ENCODE peak calls at places on chromosomes 4 and X, in four cellular contexts. L is K562, H is WTC11, M is GM12878. Z is an unnamed sample.

GRCh38 chrX:68833855-68834331 is 5.1 kb downstream of the EFNB1 start:
- DNase-seq in M (no peak), L (no peak), H (no peak), Z (no peak)

GRCh38 chr4:123505077-123505456 is 108.5 kb downstream of the SPRY1 start:
- DNase-seq in L (no peak), M (no peak), H (no peak), Z (peak)

GRCh38 chr4:3296651-3297050 is 3.8 kb downstream of the RGS12 start:
- DNase-seq in H (no peak), M (no peak), L (no peak), Z (no peak)

GRCh38 chr4:71259305-71259704 is 79.5 kb upstream of the SLC4A4 start:
- DNase-seq in H (no peak), L (no peak), M (no peak), Z (no peak)

GRCh38 chrX:41350150-41350975 is 16.4 kb downstream of the DDX3X start:
- DNase-seq in L (peak), M (no peak), H (no peak), Z (no peak)

GRCh38 chr4:159444668-159445067 is 341.8 kb downstream of the RAPGEF2 start:
- DNase-seq in M (no peak), H (no peak), L (peak), Z (no peak)

GRCh38 chr4:56468097-56468422 is 643 bp downstream of the SRP72 start:
- DNase-seq in H (peak), M (peak), L (peak), Z (peak)

GRCh38 chr4:185261971-185262370 is 52.6 kb downstream of the SNX25 start:
- DNase-seq in H (no peak), M (no peak), L (no peak), Z (no peak)

GRCh38 chrX:41589634-41590270 is 99.0 kb upstream of the GPR34 start:
- DNase-seq in H (no peak), M (no peak), L (no peak), Z (peak)

GRCh38 chrX:94908171-94908570 is 1234.2 kb downstream of the FAM133A start:
- DNase-seq in M (no peak), H (no peak), L (no peak), Z (no peak)

GRCh38 chr4:165031436-165032211 is at the start of gene TRIM60:
- DNase-seq in H (no peak), M (no peak), L (no peak), Z (no peak)

GRCh38 chr4:16573744-16574143 is 324.7 kb downstream of the LDB2 start:
- DNase-seq in M (no peak), L (no peak), H (no peak), Z (no peak)

GRCh38 chr4:15690020-15690809 is 8.6 kb downstream of the FAM200B start:
- DNase-seq in L (no peak), M (no peak), H (no peak), Z (peak)

GRCh38 chr4:134243742-134244713 is 42.4 kb upstream of the PABPC4L start:
- DNase-seq in M (no peak), H (peak), L (no peak), Z (no peak)

GRCh38 chr4:40990202-40990898 is 224.0 kb downstream of the APBB2 start:
- DNase-seq in M (peak), L (no peak), H (no peak), Z (peak)

GRCh38 chr4:183360161-183360919 is 38.1 kb upstream of the CLDN24 start:
- DNase-seq in H (no peak), L (peak), M (no peak), Z (no peak)

GRCh38 chr4:71732706-71733105 is 51.2 kb downstream of the GC start:
- DNase-seq in M (no peak), L (peak), H (no peak), Z (peak)

GRCh38 chrX:79477691-79478090 is 110.6 kb upstream of the ITM2A start:
- DNase-seq in L (no peak), H (no peak), M (no peak), Z (no peak)

GRCh38 chrX:1334854-1335253 is 1.7 kb upstream of the IL3RA start:
- DNase-seq in H (no peak), M (no peak), L (no peak), Z (peak)

GRCh38 chr4:128298852-128299251 is 11.2 kb upstream of the PGRMC2 start:
- DNase-seq in H (no peak), L (no peak), M (no peak), Z (no peak)

GRCh38 chr4:65337371-65337770 is 332.9 kb downstream of the EPHA5 start:
- DNase-seq in M (no peak), L (no peak), H (no peak), Z (no peak)

GRCh38 chrX:104205548-104205947 is 39.3 kb downstream of the FAM199X start:
- DNase-seq in L (no peak), H (no peak), M (no peak), Z (no peak)

GRCh38 chr4:114100288-114101031 is 121.0 kb upstream of the ARSJ start:
- DNase-seq in M (no peak), L (no peak), H (no peak), Z (no peak)

GRCh38 chr4:31283689-31284088 is 563.5 kb downstream of the PCDH7 start:
- DNase-seq in M (no peak), H (no peak), L (no peak), Z (no peak)

GRCh38 chr4:138062929-138063328 is 179.2 kb downstream of the SLC7A11 start:
- DNase-seq in L (no peak), H (no peak), M (no peak), Z (no peak)

GRCh38 chr4:77582716-77583115 is 22.9 kb upstream of the CXCL13 start:
- DNase-seq in L (no peak), H (no peak), M (no peak), Z (no peak)

GRCh38 chrX:140050906-140051305 is 85.6 kb upstream of the CXorf66 start:
- DNase-seq in L (peak), H (no peak), M (no peak), Z (no peak)

GRCh38 chrX:13128104-13128503 is 83.7 kb upstream of the FAM9C start:
- DNase-seq in H (no peak), L (no peak), M (no peak), Z (no peak)

GRCh38 chrX:152915541-152916241 is 17.8 kb downstream of the ZNF185 start:
- DNase-seq in L (peak), H (peak), M (no peak), Z (peak)

GRCh38 chrX:110268875-110269274 is 49.0 kb downstream of the AMMECR1 start:
- DNase-seq in H (no peak), L (peak), M (no peak), Z (no peak)

DNA sequence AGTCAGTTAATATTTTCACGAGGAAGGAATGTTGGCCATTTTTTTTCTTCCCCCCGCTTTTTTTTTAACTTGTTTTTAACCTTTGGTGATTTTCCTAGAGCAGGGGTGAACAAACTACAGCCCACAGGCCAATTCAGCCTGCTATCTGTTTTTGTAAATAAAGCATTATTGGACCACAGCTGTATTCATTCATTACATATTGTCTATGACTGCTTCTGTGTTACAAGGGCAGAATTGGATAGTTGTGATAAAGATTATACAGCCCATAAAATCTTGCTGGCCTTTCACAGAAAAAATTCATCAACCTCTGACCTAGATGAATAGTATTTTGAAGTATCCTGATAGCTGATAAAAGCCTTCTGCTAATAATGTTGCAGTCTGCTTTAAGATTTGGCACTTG is 63.3 kb downstream of the SMAD1 start:
- DNase-seq in M (no peak), L (no peak), H (no peak), Z (no peak)
- TF ChIP-seq NR2C2 in M (no peak), L (no peak), H (no peak), Z (no peak)

GRCh38 chrX:9293051-9293496 is 171.8 kb upstream of the TBL1X start:
- DNase-seq in L (no peak), M (no peak), H (peak), Z (no peak)
- TF ChIP-seq NR2C2 in L (no peak), M (no peak), H (no peak), Z (no peak)

DNA sequence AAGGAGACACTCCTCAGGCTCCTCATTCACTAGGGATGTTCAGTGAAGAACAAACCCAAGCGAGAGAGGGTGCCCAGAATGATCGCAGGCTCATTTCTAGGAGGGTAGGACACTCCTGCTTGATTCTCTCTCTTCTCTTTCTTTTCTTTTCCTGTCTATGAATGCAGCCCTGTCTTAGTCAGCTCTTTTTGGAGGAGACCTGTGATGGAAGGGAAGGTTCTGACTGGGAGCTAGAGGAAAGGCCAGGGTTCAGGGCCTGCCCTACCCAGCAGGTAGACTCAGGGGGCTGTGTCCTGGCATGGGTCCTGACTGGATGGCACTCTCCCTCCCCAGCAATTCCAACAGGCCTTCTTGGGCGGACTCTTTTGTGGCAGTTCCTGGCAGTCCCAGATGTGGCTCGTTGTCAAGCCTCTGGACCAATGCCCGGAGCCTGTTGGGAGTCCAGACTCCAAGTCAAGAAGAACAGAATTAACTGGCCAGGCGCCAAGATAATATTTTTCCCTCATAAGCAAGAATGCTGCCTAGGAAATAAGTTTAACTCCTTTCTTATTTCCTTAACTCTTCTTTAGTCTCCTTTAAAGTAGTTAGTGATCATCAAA is 139.4 kb upstream of the SCML1 start:
- DNase-seq in H (no peak), M (no peak), L (no peak), Z (no peak)
- TF ChIP-seq NR2C2 in H (no peak), M (no peak), L (no peak), Z (no peak)

GRCh38 chrX:154051210-154051810 is 31.6 kb upstream of the IRAK1 start:
- DNase-seq in H (peak), L (peak), M (no peak), Z (peak)
- TF ChIP-seq NR2C2 in H (no peak), L (no peak), M (no peak), Z (no peak)

GRCh38 chr4:25454491-25454890 is 77.4 kb downstream of the ANAPC4 start:
- DNase-seq in H (no peak), M (no peak), L (no peak), Z (no peak)

GRCh38 chr4:25452081-25452480 is 75.0 kb downstream of the ANAPC4 start:
- DNase-seq in M (no peak), L (no peak), H (no peak), Z (no peak)

GRCh38 chr4:25451676-25452075 is 74.6 kb downstream of the ANAPC4 start:
- DNase-seq in L (no peak), H (no peak), M (no peak), Z (no peak)

GRCh38 chr4:25457053-25457715 is 80.1 kb downstream of the ANAPC4 start:
- DNase-seq in L (no peak), M (no peak), H (no peak), Z (no peak)
- TF ChIP-seq NR2C2 in L (no peak), M (no peak), H (no peak), Z (no peak)

DNA sequence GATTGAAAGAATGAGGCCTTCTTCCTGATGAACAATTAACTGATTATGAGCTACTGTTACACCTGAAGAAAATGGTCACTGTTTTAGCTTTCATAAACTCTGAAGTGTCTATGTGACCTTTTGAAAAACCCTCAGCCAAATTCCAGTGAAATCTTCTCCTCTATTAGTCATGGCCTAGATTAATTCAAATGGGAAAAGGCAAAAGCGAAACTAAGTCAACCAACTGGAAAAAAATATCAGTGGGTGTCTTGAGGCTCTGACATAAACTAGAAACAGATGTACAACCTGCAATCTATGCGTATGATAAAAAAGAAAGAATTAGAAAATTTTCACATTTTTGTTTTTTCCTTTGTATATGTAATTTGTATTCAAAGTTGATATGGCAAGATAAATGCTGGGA is 169.4 kb upstream of the BANK1 start:
- DNase-seq in H (no peak), M (no peak), L (no peak), Z (no peak)
- TF ChIP-seq NR2C2 in H (no peak), M (no peak), L (no peak), Z (no peak)

GRCh38 chr4:55078987-55079386 is 46.4 kb downstream of the KDR start:
- DNase-seq in M (no peak), H (no peak), L (no peak), Z (no peak)
- TF ChIP-seq NR2C2 in M (no peak), H (no peak), L (no peak), Z (no peak)